ENCODE peak calls at places on chromosome 3, in seven cellular contexts. R is neural progenitor cell, T is fibroblast of lung, W is mesendoderm, D is H1, N is IMR-90, K is neuronal stem cell. U is an unnamed sample.
A peak's percentile ranks its signal among the peaks of the same experiment; 100 is the strongest.

GRCh38 chr3:31544634-31545033 is 11.9 kb downstream of the STT3B start:
- DNase-seq in K (no peak), N (no peak), D (no peak), T (peak; percentile 42), W (no peak), R (no peak), U (peak; percentile 35)

GRCh38 chr3:137771401-137772230 is 7.5 kb downstream of the SOX14 start:
- DNase-seq in R (peak; percentile 69), W (peak; percentile 61), K (no peak), T (no peak), D (peak; percentile 65), N (no peak), U (no peak)

GRCh38 chr3:55551644-55552043 is 64.5 kb upstream of the WNT5A start:
- DNase-seq in R (no peak), N (no peak), K (no peak), W (no peak), D (no peak), T (no peak), U (no peak)

GRCh38 chr3:16516695-16517481 is 3.4 kb upstream of the RFTN1 start:
- DNase-seq in N (peak; percentile 74), K (no peak), D (no peak), T (peak; percentile 78), R (peak; percentile 56), W (peak; percentile 54), U (peak; percentile 75)

GRCh38 chr3:50687127-50687751 is 12.5 kb downstream of the DOCK3 start:
- DNase-seq in D (no peak), W (no peak), K (no peak), N (no peak), R (no peak), T (no peak), U (no peak)

GRCh38 chr3:160001850-160002623 is 13.4 kb downstream of the IL12A start:
- DNase-seq in D (no peak), K (no peak), W (no peak), R (no peak), T (no peak), N (no peak), U (no peak)

GRCh38 chr3:127822166-127822835 is at the start of gene MGLL:
- DNase-seq in W (peak; percentile 34), K (peak; percentile 23), D (peak; percentile 60), T (peak; percentile 44), N (peak; percentile 50), R (peak; percentile 49), U (peak; percentile 81)

GRCh38 chr3:119637679-119638525 is 22.5 kb downstream of the POPDC2 start:
- DNase-seq in R (no peak), N (peak; percentile 89), D (no peak), W (peak; percentile 27), T (peak; percentile 84), K (no peak), U (peak; percentile 66)

GRCh38 chr3:194081826-194082225 is 54.1 kb upstream of the HES1 start:
- DNase-seq in K (no peak), W (no peak), T (no peak), N (no peak), R (no peak), D (no peak), U (no peak)

GRCh38 chr3:71252466-71252865 is 331.1 kb downstream of the FOXP1 start:
- DNase-seq in K (no peak), W (no peak), T (no peak), D (no peak), R (no peak), N (no peak), U (no peak)

GRCh38 chr3:167918686-167919085 is 177.0 kb downstream of the GOLIM4 start:
- DNase-seq in R (no peak), D (no peak), K (no peak), N (no peak), T (peak; percentile 5), W (no peak), U (peak; percentile 3)

GRCh38 chr3:5011555-5012256 is 32.5 kb downstream of the BHLHE40 start:
- DNase-seq in N (no peak), R (no peak), D (no peak), K (no peak), T (no peak), W (peak; percentile 57), U (no peak)

GRCh38 chr3:65412591-65412990 is 626.1 kb downstream of the MAGI1 start:
- DNase-seq in N (no peak), R (peak; percentile 50), D (no peak), T (no peak), K (no peak), W (peak; percentile 54), U (no peak)

GRCh38 chr3:64530434-64531049 is 157.3 kb downstream of the ADAMTS9 start:
- DNase-seq in T (peak; percentile 69), D (peak; percentile 88), R (peak; percentile 79), N (peak; percentile 50), K (peak; percentile 63), W (peak; percentile 71), U (peak; percentile 88)

GRCh38 chr3:111252795-111253194 is 181.2 kb downstream of the NECTIN3 start:
- DNase-seq in D (no peak), T (peak; percentile 45), W (peak; percentile 76), K (no peak), R (no peak), N (peak; percentile 51), U (peak; percentile 47)

GRCh38 chr3:31968927-31969418 is 12.1 kb downstream of the OSBPL10 start:
- DNase-seq in R (peak; percentile 73), T (peak; percentile 94), K (peak; percentile 30), D (no peak), W (peak; percentile 75), N (peak; percentile 93), U (peak; percentile 93)

DNA sequence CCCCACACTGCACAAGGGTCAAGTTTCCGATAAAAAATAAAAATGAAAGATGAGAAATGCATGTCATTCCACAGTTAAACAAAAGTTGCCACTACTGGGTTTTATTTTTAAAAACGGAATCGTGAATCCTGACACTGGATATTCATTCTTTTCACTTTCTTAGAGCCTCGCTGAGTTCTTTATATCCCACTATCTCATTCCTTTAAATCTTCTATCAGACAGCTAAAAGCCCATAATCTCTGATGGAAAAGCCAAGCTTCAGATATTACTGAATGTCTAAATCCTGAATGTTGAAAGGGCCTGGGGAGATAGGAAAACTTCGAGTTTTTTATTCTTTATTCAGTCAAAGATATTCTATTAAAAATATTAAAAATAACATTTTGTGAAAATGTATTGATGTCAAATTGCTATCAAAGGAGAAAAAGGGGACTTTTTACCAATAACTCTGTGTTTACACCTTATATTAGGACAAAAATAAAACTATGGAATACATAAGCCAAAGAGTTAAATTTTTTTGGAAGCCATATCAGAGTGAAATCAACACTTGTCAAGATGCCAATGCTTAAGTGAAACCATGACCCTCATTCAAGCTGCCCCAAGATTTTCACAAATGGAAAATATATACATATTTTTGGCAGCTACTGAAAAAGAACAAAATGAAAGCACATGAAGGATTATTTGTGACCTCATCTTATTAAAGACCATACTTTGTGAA is 11.5 kb downstream of the RIOX2 start:
- DNase-seq in K (no peak), W (no peak), N (no peak), R (no peak), D (no peak), T (peak; percentile 51), U (peak; percentile 40)
- H3K9ac ChIP-seq in K (no peak overlapping the region), W (no peak overlapping the region), N (no peak overlapping the region), R (no peak overlapping the region), D (no peak overlapping the region), T (no peak overlapping the region), U (peak overlapping the region; percentile 59)

GRCh38 chr3:113844622-113845222 is 6.1 kb downstream of the GRAMD1C start:
- DNase-seq in D (no peak), R (peak; percentile 61), T (peak; percentile 51), W (peak; percentile 24), K (peak; percentile 39), N (peak; percentile 40), U (peak; percentile 76)

GRCh38 chr3:113838631-113839209 is at the start of gene GRAMD1C:
- DNase-seq in N (peak; percentile 88), T (peak; percentile 89), K (peak; percentile 88), R (peak; percentile 97), W (peak; percentile 94), D (peak; percentile 90), U (peak; percentile 97)

GRCh38 chr3:113834983-113835382 is 3.6 kb upstream of the GRAMD1C start:
- DNase-seq in R (no peak), W (no peak), N (peak; percentile 21), D (no peak), T (no peak), K (no peak), U (no peak)

DNA sequence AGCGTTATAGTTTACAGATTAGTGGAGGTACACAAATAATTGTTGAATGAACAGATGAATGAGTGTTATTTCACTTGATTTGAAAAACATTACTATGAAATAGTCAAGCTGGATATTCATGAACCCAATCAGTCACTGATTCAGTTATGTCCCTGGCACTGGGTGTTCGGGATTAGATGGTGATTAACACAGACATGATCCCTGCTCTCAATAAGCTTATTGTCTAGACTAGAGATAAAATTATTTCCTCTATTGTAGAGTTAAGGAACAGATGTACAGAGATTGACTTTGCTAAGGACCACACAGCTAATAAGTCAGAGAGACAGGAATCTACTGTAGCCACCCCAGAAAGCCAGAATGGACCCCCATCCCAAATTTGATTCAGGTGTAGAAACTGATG is 963 bp downstream of the GRAMD1C start:
- DNase-seq in W (no peak), N (no peak), K (no peak), T (no peak), D (no peak), R (peak; percentile 7), U (no peak)
- H3K9ac ChIP-seq in W (no peak overlapping the region), N (no peak overlapping the region), K (no peak overlapping the region), T (no peak overlapping the region), D (no peak overlapping the region), R (no peak overlapping the region), U (no peak overlapping the region)

DNA sequence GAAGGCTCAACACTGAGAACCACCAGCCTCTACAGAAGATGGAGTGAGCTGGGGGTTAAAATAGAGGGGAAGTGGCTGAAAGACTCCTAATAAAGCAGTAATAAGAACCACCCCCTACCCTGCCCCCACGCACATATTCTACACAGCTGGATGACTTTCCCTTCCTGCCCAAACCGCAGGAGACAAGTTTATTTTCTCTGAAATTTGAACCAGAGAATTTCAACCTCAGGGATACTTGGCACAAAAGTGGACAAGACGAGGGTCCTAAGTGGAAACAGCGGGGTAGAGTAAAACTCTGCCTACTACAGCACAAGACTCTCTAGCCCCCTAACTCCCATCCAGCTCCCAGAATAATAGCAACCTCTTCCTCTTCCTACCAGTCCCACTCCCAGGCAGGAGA is 28.4 kb downstream of the USF3 start:
- DNase-seq in K (no peak), W (no peak), R (no peak), D (no peak), N (peak; percentile 74), T (peak; percentile 86), U (peak; percentile 54)
- H3K9ac ChIP-seq in K (no peak overlapping the region), W (no peak overlapping the region), R (no peak overlapping the region), D (no peak overlapping the region), N (peak overlapping the region; percentile 55), T (no peak overlapping the region), U (no peak overlapping the region)

GRCh38 chr3:10164546-10165393 is at the start of gene IRAK2:
- DNase-seq in D (peak; percentile 84), K (peak; percentile 54), T (peak; percentile 43), R (peak; percentile 85), N (peak; percentile 50), W (peak; percentile 62), U (peak; percentile 91)

GRCh38 chr3:10157015-10157414 is 7.7 kb upstream of the IRAK2 start:
- DNase-seq in R (no peak), W (no peak), D (no peak), T (no peak), K (no peak), N (no peak), U (no peak)

GRCh38 chr3:10162147-10162546 is 2.6 kb upstream of the IRAK2 start:
- DNase-seq in W (no peak), N (no peak), D (no peak), R (no peak), K (no peak), T (no peak), U (no peak)

GRCh38 chr3:10160346-10160745 is 4.4 kb upstream of the IRAK2 start:
- DNase-seq in R (no peak), D (no peak), W (no peak), T (peak; percentile 40), N (no peak), K (no peak), U (no peak)

GRCh38 chr3:10160925-10161324 is 3.8 kb upstream of the IRAK2 start:
- DNase-seq in R (peak; percentile 3), K (no peak), T (no peak), D (no peak), N (no peak), W (peak; percentile 62), U (no peak)
- H3K9ac ChIP-seq in R (no peak overlapping the region), K (no peak overlapping the region), T (no peak overlapping the region), D (no peak overlapping the region), N (no peak overlapping the region), W (no peak overlapping the region), U (no peak overlapping the region)

U was measured in adipocyte.